ENCODE peak calls at places on chromosome 15, in eight cellular contexts. O is uterus, K is H54, D is Peyer's patch, C is heart left ventricle, W is A549, S is HepG2, M is body of pancreas. N is an unnamed sample.

GRCh38 chr15:39538936-39539335 is 41.9 kb upstream of the THBS1 start:
- DNase-seq in O (no peak), K (no peak), C (no peak), S (no peak), M (no peak), D (no peak), W (no peak), N (no peak)

GRCh38 chr15:80615783-80616391 is 79.2 kb upstream of the ABHD17C start:
- DNase-seq in S (peak), M (peak), W (no peak), K (no peak), O (no peak), D (peak), C (peak), N (peak)

GRCh38 chr15:61518191-61518950 is 289.3 kb upstream of the RORA start:
- DNase-seq in M (no peak), K (no peak), W (no peak), C (no peak), O (no peak), D (no peak), S (no peak), N (no peak)

GRCh38 chr15:42137461-42138261 is 18.8 kb downstream of the PLA2G4F start:
- DNase-seq in K (no peak), W (peak), C (no peak), M (peak), O (no peak), S (peak), D (peak), N (no peak)

GRCh38 chr15:67040277-67040676 is 25.1 kb upstream of the SMAD3 start:
- DNase-seq in K (no peak), O (no peak), W (no peak), D (no peak), C (no peak), M (no peak), S (no peak), N (no peak)

GRCh38 chr15:66703540-66703941 is 1.5 kb downstream of the SMAD6 start:
- DNase-seq in C (peak), O (no peak), M (peak), S (no peak), D (peak), K (no peak), W (no peak), N (peak)

GRCh38 chr15:69607101-69607500 is 154.5 kb downstream of the RPLP1 start:
- DNase-seq in M (no peak), W (no peak), D (peak), K (no peak), C (no peak), O (no peak), S (no peak), N (no peak)

GRCh38 chr15:99140590-99140989 is 35.7 kb downstream of the SYNM start:
- DNase-seq in W (no peak), O (no peak), C (no peak), M (no peak), D (no peak), K (no peak), S (no peak), N (no peak)

GRCh38 chr15:58052334-58052733 is 13.2 kb downstream of the ALDH1A2 start:
- DNase-seq in C (no peak), O (no peak), W (no peak), K (no peak), D (no peak), S (no peak), M (no peak), N (no peak)

GRCh38 chr15:82177291-82178010 is 85.1 kb downstream of the EFL1 start:
- DNase-seq in S (no peak), W (no peak), K (no peak), M (peak), D (no peak), C (no peak), O (no peak), N (no peak)

GRCh38 chr15:96268421-96269204 is 61.9 kb upstream of the NR2F2 start:
- DNase-seq in K (peak), O (no peak), C (no peak), D (no peak), W (no peak), M (no peak), S (no peak), N (no peak)

GRCh38 chr15:38169982-38170381 is 82.7 kb upstream of the SPRED1 start:
- DNase-seq in S (no peak), O (no peak), K (no peak), M (no peak), C (no peak), D (no peak), W (no peak), N (no peak)

GRCh38 chr15:48785195-48785594 is 25.7 kb downstream of the CEP152 start:
- DNase-seq in M (peak), O (no peak), K (no peak), D (no peak), C (peak), S (no peak), W (no peak), N (peak)

GRCh38 chr15:80825361-80826030 is 46.3 kb downstream of the CEMIP start:
- DNase-seq in C (peak), S (no peak), K (no peak), M (peak), W (no peak), D (no peak), O (no peak), N (no peak)

GRCh38 chr15:100862162-100862561 is 17.5 kb upstream of the ALDH1A3 start:
- DNase-seq in W (no peak), M (no peak), C (no peak), O (peak), K (no peak), D (no peak), S (no peak), N (no peak)

GRCh38 chr15:52653451-52653964 is 25.7 kb downstream of the ATOSA start:
- DNase-seq in S (no peak), M (no peak), O (no peak), C (no peak), D (no peak), K (no peak), W (peak), N (no peak)

GRCh38 chr15:42591238-42591936 is 16.0 kb downstream of the STARD9 start:
- DNase-seq in W (peak), C (no peak), S (peak), M (peak), O (no peak), K (peak), D (no peak), N (no peak)

GRCh38 chr15:89333959-89334509 is 590 bp downstream of the POLG start:
- DNase-seq in O (no peak), C (peak), M (no peak), D (no peak), S (no peak), K (no peak), W (no peak), N (no peak)

GRCh38 chr15:48603123-48603500 is 42.4 kb downstream of the FBN1 start:
- DNase-seq in K (no peak), W (no peak), M (no peak), S (no peak), C (no peak), D (no peak), O (no peak), N (no peak)

GRCh38 chr15:25730918-25731317 is 132.2 kb downstream of the ATP10A start:
- DNase-seq in C (no peak), W (no peak), M (no peak), D (no peak), S (no peak), K (no peak), O (no peak), N (no peak)

GRCh38 chr15:38890194-38890593 is 325.6 kb upstream of the RASGRP1 start:
- DNase-seq in K (no peak), W (no peak), M (no peak), O (no peak), C (no peak), S (no peak), D (no peak), N (no peak)

GRCh38 chr15:66167854-66168253 is 85.7 kb downstream of the MEGF11 start:
- DNase-seq in K (no peak), S (no peak), O (no peak), W (no peak), C (no peak), M (no peak), D (no peak), N (no peak)

GRCh38 chr15:73650387-73651126 is 17.4 kb upstream of the NPTN start:
- DNase-seq in C (no peak), S (no peak), D (no peak), W (no peak), M (no peak), K (no peak), O (no peak), N (no peak)

GRCh38 chr15:25680659-25680970 is 182.5 kb downstream of the ATP10A start:
- DNase-seq in S (no peak), O (no peak), K (no peak), W (no peak), M (no peak), C (no peak), D (peak), N (no peak)

GRCh38 chr15:76057332-76058000 is 2.3 kb upstream of the TMEM266 start:
- DNase-seq in K (no peak), O (no peak), S (peak), C (no peak), D (peak), W (peak), M (peak), N (no peak)

GRCh38 chr15:25664761-25665160 is 198.4 kb downstream of the ATP10A start:
- DNase-seq in M (no peak), S (no peak), W (no peak), C (no peak), O (no peak), D (no peak), K (no peak), N (no peak)

GRCh38 chr15:89628301-89628700 is 27.0 kb downstream of the KIF7 start:
- DNase-seq in O (no peak), W (no peak), S (no peak), D (no peak), M (no peak), K (no peak), C (no peak), N (no peak)

GRCh38 chr15:100202309-100202943 is 139.3 kb downstream of the ADAMTS17 start:
- DNase-seq in D (no peak), S (no peak), C (no peak), M (peak), O (no peak), K (no peak), W (no peak), N (no peak)

GRCh38 chr15:25241241-25241801 is 197.5 kb downstream of the UBE3A start:
- DNase-seq in S (no peak), C (peak), M (no peak), D (no peak), W (no peak), O (peak), K (no peak), N (no peak)

GRCh38 chr15:60396964-60397771 is 618 bp downstream of the ANXA2 start:
- DNase-seq in S (no peak), K (no peak), O (peak), M (peak), C (peak), W (peak), D (peak), N (peak)
- TF ChIP-seq POLR2A in S (no peak), K (peak), O (no peak), M (no peak), C (peak), W (peak), D (peak), N (peak)

GRCh38 chr15:59295742-59296090 is 77.0 kb downstream of the MYO1E start:
- DNase-seq in O (no peak), S (no peak), K (no peak), M (no peak), C (no peak), D (peak), W (no peak), N (no peak)
- TF ChIP-seq POLR2A in O (no peak), S (no peak), K (no peak), M (no peak), C (no peak), D (no peak), W (no peak), N (no peak)

DNA sequence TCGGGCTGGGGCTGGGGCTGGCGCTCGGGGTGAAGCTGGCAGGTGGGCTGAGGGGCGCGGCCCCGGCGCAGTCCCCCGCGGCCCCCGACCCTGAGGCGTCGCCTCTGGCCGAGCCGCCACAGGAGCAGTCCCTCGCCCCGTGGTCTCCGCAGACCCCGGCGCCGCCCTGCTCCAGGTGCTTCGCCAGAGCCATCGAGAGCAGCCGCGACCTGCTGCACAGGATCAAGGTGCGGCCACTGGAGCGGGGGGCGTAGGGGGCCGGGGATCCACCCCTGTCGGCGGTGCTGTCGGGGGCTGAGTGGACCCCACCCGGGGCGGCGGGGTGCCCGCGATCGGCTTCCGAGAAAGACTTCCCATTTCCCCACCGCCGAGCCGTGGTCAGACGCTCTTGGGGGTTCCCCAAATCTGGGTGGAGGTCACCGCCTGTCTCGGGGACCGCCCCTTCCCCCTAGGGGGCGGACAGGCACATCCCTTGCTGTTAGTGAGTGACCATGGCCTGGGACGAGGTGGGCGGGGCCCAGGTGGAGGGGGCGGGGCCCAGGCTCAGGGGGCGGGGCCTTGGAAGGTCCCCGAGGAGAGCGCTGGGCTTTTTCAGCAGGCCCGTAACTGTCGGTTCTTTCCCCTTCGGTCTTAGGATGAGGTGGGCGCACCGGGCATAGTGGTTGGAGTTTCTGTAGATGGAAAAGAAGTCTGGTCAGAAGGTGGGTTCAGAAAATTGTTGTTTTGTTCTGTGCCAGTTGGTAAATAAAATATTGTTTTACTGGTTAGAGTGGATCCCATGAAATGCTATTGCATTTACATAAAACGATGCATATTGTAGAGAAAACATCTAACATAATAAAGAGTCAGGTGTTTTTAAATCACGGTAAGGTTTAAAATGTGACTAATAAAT is 587 bp downstream of the LACTB start:
- DNase-seq in K (peak), O (peak), M (peak), D (peak), C (peak), W (peak), S (peak), N (peak)
- TF ChIP-seq POLR2A in K (peak), O (no peak), M (peak), D (peak), C (no peak), W (no peak), S (peak), N (peak)

GRCh38 chr15:50424066-50424890 is at the start of gene USP8:
- DNase-seq in C (peak), D (peak), W (peak), M (peak), K (peak), O (peak), S (peak), N (peak)
- TF ChIP-seq POLR2A in C (peak), D (peak), W (peak), M (peak), K (peak), O (peak), S (peak), N (peak)

N was measured in gastrocnemius medialis.